ENCODE peak calls at places on chromosomes 13 and 19, in six cellular contexts. One of them, this sample, is unnamed.

GRCh38 chr13:45511310-45512147 is 46.8 kb downstream of the COG3 start:
- DNase-seq in H9: no peak
- DNase-seq in IMR-90: peak
- DNase-seq in neuronal stem cell: peak
- DNase-seq in mesendoderm: peak
- DNase-seq in mesenchymal stem cell: peak
- DNase-seq in this sample: no peak

GRCh38 chr19:2266183-2266993 is 10.2 kb upstream of the JSRP1 start:
- DNase-seq in H9: no peak
- DNase-seq in IMR-90: peak
- DNase-seq in neuronal stem cell: no peak
- DNase-seq in mesendoderm: no peak
- DNase-seq in mesenchymal stem cell: peak
- DNase-seq in this sample: no peak

GRCh38 chr13:52780092-52780491 is 40.5 kb upstream of the CNMD start:
- DNase-seq in H9: no peak
- DNase-seq in IMR-90: no peak
- DNase-seq in neuronal stem cell: no peak
- DNase-seq in mesendoderm: no peak
- DNase-seq in mesenchymal stem cell: no peak
- DNase-seq in this sample: no peak

GRCh38 chr13:31029129-31029528 is 96.7 kb downstream of the TEX26 start:
- DNase-seq in H9: no peak
- DNase-seq in IMR-90: no peak
- DNase-seq in neuronal stem cell: no peak
- DNase-seq in mesendoderm: peak
- DNase-seq in mesenchymal stem cell: no peak
- DNase-seq in this sample: no peak

GRCh38 chr13:21069561-21070004 is 8.2 kb upstream of the LATS2 start:
- DNase-seq in H9: no peak
- DNase-seq in IMR-90: peak
- DNase-seq in neuronal stem cell: no peak
- DNase-seq in mesendoderm: peak
- DNase-seq in mesenchymal stem cell: peak
- DNase-seq in this sample: no peak

GRCh38 chr19:30029721-30030510 is 87.9 kb downstream of the URI1 start:
- DNase-seq in H9: no peak
- DNase-seq in IMR-90: peak
- DNase-seq in neuronal stem cell: no peak
- DNase-seq in mesendoderm: no peak
- DNase-seq in mesenchymal stem cell: no peak
- DNase-seq in this sample: no peak

GRCh38 chr19:7483720-7484201 is 5.1 kb downstream of the PEX11G start:
- DNase-seq in H9: no peak
- DNase-seq in IMR-90: no peak
- DNase-seq in neuronal stem cell: no peak
- DNase-seq in mesendoderm: no peak
- DNase-seq in mesenchymal stem cell: no peak
- DNase-seq in this sample: no peak

GRCh38 chr13:50393641-50394040 is 378.4 kb downstream of the KCNRG start:
- DNase-seq in H9: peak
- DNase-seq in IMR-90: peak
- DNase-seq in neuronal stem cell: peak
- DNase-seq in mesendoderm: peak
- DNase-seq in mesenchymal stem cell: no peak
- DNase-seq in this sample: no peak

GRCh38 chr13:43269037-43269476 is 245.7 kb downstream of the DNAJC15 start:
- DNase-seq in H9: no peak
- DNase-seq in IMR-90: peak
- DNase-seq in neuronal stem cell: no peak
- DNase-seq in mesendoderm: no peak
- DNase-seq in mesenchymal stem cell: peak
- DNase-seq in this sample: no peak

GRCh38 chr13:35859981-35860380 is 271.2 kb downstream of the DCLK1 start:
- DNase-seq in H9: no peak
- DNase-seq in IMR-90: no peak
- DNase-seq in neuronal stem cell: no peak
- DNase-seq in mesendoderm: no peak
- DNase-seq in mesenchymal stem cell: no peak
- DNase-seq in this sample: no peak

GRCh38 chr13:114174529-114174941 is 4.5 kb upstream of the CFAP97D2 start:
- DNase-seq in H9: no peak
- DNase-seq in IMR-90: peak
- DNase-seq in neuronal stem cell: no peak
- DNase-seq in mesendoderm: no peak
- DNase-seq in mesenchymal stem cell: peak
- DNase-seq in this sample: no peak

GRCh38 chr19:56269348-56269747 is 3.2 kb upstream of the EDDM13 start:
- DNase-seq in H9: no peak
- DNase-seq in IMR-90: no peak
- DNase-seq in neuronal stem cell: no peak
- DNase-seq in mesendoderm: no peak
- DNase-seq in mesenchymal stem cell: no peak
- DNase-seq in this sample: no peak

GRCh38 chr13:50386527-50387123 is 371.4 kb downstream of the KCNRG start:
- DNase-seq in H9: no peak
- DNase-seq in IMR-90: peak
- DNase-seq in neuronal stem cell: peak
- DNase-seq in mesendoderm: peak
- DNase-seq in mesenchymal stem cell: peak
- DNase-seq in this sample: no peak

GRCh38 chr13:87122551-87122950 is 548.6 kb upstream of the SLITRK5 start:
- DNase-seq in H9: no peak
- DNase-seq in IMR-90: peak
- DNase-seq in neuronal stem cell: no peak
- DNase-seq in mesendoderm: no peak
- DNase-seq in mesenchymal stem cell: peak
- DNase-seq in this sample: no peak

GRCh38 chr13:45627656-45628055 is 12.1 kb upstream of the ERICH6B start:
- DNase-seq in H9: no peak
- DNase-seq in IMR-90: no peak
- DNase-seq in neuronal stem cell: no peak
- DNase-seq in mesendoderm: no peak
- DNase-seq in mesenchymal stem cell: no peak
- DNase-seq in this sample: no peak

GRCh38 chr13:86882107-86882506 is 789.1 kb upstream of the SLITRK5 start:
- DNase-seq in H9: peak
- DNase-seq in IMR-90: no peak
- DNase-seq in neuronal stem cell: no peak
- DNase-seq in mesendoderm: peak
- DNase-seq in mesenchymal stem cell: no peak
- DNase-seq in this sample: peak

GRCh38 chr13:114130131-114130707 is 2.2 kb downstream of the RASA3 start:
- DNase-seq in H9: no peak
- DNase-seq in IMR-90: no peak
- DNase-seq in neuronal stem cell: no peak
- DNase-seq in mesendoderm: no peak
- DNase-seq in mesenchymal stem cell: peak
- DNase-seq in this sample: no peak

GRCh38 chr13:38008636-38009035 is 139.1 kb upstream of the TRPC4 start:
- DNase-seq in H9: no peak
- DNase-seq in IMR-90: no peak
- DNase-seq in neuronal stem cell: no peak
- DNase-seq in mesendoderm: no peak
- DNase-seq in mesenchymal stem cell: peak
- DNase-seq in this sample: no peak

GRCh38 chr19:50925734-50926133 is 14.5 kb upstream of the KLK4 start:
- DNase-seq in H9: no peak
- DNase-seq in IMR-90: no peak
- DNase-seq in neuronal stem cell: no peak
- DNase-seq in mesendoderm: no peak
- DNase-seq in mesenchymal stem cell: no peak
- DNase-seq in this sample: no peak

DNA sequence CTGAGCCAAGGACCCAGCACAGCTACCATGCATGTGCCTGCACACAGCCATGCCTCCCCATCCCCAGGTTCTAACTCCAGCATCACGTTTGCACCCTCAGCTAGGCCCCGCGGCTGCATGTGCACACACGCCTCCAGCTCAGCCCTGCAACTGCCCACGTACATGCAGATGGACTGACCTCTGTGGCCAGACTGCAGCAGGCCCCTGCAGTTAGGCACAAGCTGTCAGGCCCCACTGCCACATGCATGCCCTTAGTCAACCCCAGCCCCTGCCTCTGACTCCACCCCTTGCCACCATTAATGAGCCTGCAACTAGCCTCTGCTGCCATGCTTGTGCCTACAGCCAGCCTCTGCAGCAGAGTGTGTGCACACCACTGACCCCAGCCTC is 23.1 kb downstream of the SLC6A16 start:
- DNase-seq in H9: no peak
- DNase-seq in IMR-90: no peak
- DNase-seq in neuronal stem cell: no peak
- DNase-seq in mesendoderm: no peak
- DNase-seq in mesenchymal stem cell: no peak
- DNase-seq in this sample: peak
- H3K23ac ChIP-seq in H9: no peak
- H3K23ac ChIP-seq in IMR-90: no peak
- H3K23ac ChIP-seq in neuronal stem cell: peak
- H3K23ac ChIP-seq in mesendoderm: no peak
- H3K23ac ChIP-seq in mesenchymal stem cell: peak
- H3K23ac ChIP-seq in this sample: no peak

GRCh38 chr19:13841339-13842293 is 35.3 kb upstream of the NANOS3 start:
- DNase-seq in H9: peak
- DNase-seq in IMR-90: no peak
- DNase-seq in neuronal stem cell: no peak
- DNase-seq in mesendoderm: no peak
- DNase-seq in mesenchymal stem cell: peak
- DNase-seq in this sample: no peak

GRCh38 chr19:13840751-13841338 is 36.1 kb upstream of the NANOS3 start:
- DNase-seq in H9: no peak
- DNase-seq in IMR-90: no peak
- DNase-seq in neuronal stem cell: no peak
- DNase-seq in mesendoderm: no peak
- DNase-seq in mesenchymal stem cell: no peak
- DNase-seq in this sample: no peak

GRCh38 chr19:13842294-13843103 is 34.4 kb upstream of the NANOS3 start:
- DNase-seq in H9: peak
- DNase-seq in IMR-90: peak
- DNase-seq in neuronal stem cell: no peak
- DNase-seq in mesendoderm: peak
- DNase-seq in mesenchymal stem cell: peak
- DNase-seq in this sample: no peak

GRCh38 chr19:13844130-13844631 is 32.8 kb upstream of the NANOS3 start:
- DNase-seq in H9: no peak
- DNase-seq in IMR-90: no peak
- DNase-seq in neuronal stem cell: no peak
- DNase-seq in mesendoderm: no peak
- DNase-seq in mesenchymal stem cell: no peak
- DNase-seq in this sample: no peak

GRCh38 chr19:13843104-13843921 is 33.6 kb upstream of the NANOS3 start:
- DNase-seq in H9: peak
- DNase-seq in IMR-90: peak
- DNase-seq in neuronal stem cell: no peak
- DNase-seq in mesendoderm: peak
- DNase-seq in mesenchymal stem cell: peak
- DNase-seq in this sample: no peak
- H3K23ac ChIP-seq in H9: no peak
- H3K23ac ChIP-seq in IMR-90: peak
- H3K23ac ChIP-seq in neuronal stem cell: peak
- H3K23ac ChIP-seq in mesendoderm: no peak
- H3K23ac ChIP-seq in mesenchymal stem cell: no peak
- H3K23ac ChIP-seq in this sample: no peak

GRCh38 chr13:112587767-112588489 is at the start of gene TUBGCP3:
- DNase-seq in H9: peak
- DNase-seq in IMR-90: peak
- DNase-seq in neuronal stem cell: peak
- DNase-seq in mesendoderm: peak
- DNase-seq in mesenchymal stem cell: peak
- DNase-seq in this sample: peak

GRCh38 chr13:112592647-112593046 is 4.7 kb upstream of the TUBGCP3 start:
- DNase-seq in H9: no peak
- DNase-seq in IMR-90: no peak
- DNase-seq in neuronal stem cell: no peak
- DNase-seq in mesendoderm: no peak
- DNase-seq in mesenchymal stem cell: no peak
- DNase-seq in this sample: no peak

GRCh38 chr13:112588490-112589297 is 741 bp upstream of the TUBGCP3 start:
- DNase-seq in H9: no peak
- DNase-seq in IMR-90: no peak
- DNase-seq in neuronal stem cell: no peak
- DNase-seq in mesendoderm: peak
- DNase-seq in mesenchymal stem cell: no peak
- DNase-seq in this sample: no peak

GRCh38 chr13:112596220-112596619 is 8.3 kb upstream of the TUBGCP3 start:
- DNase-seq in H9: no peak
- DNase-seq in IMR-90: no peak
- DNase-seq in neuronal stem cell: no peak
- DNase-seq in mesendoderm: no peak
- DNase-seq in mesenchymal stem cell: no peak
- DNase-seq in this sample: no peak

GRCh38 chr13:112592181-112592580 is 4.2 kb upstream of the TUBGCP3 start:
- DNase-seq in H9: no peak
- DNase-seq in IMR-90: no peak
- DNase-seq in neuronal stem cell: no peak
- DNase-seq in mesendoderm: no peak
- DNase-seq in mesenchymal stem cell: no peak
- DNase-seq in this sample: no peak
- H3K23ac ChIP-seq in H9: no peak
- H3K23ac ChIP-seq in IMR-90: no peak
- H3K23ac ChIP-seq in neuronal stem cell: no peak
- H3K23ac ChIP-seq in mesendoderm: no peak
- H3K23ac ChIP-seq in mesenchymal stem cell: no peak
- H3K23ac ChIP-seq in this sample: no peak

GRCh38 chr19:46622118-46622446 is 2.8 kb downstream of the PTGIR start:
- DNase-seq in H9: no peak
- DNase-seq in IMR-90: no peak
- DNase-seq in neuronal stem cell: no peak
- DNase-seq in mesendoderm: no peak
- DNase-seq in mesenchymal stem cell: no peak
- DNase-seq in this sample: no peak

GRCh38 chr19:46624958-46625661 is at the start of gene PTGIR:
- DNase-seq in H9: no peak
- DNase-seq in IMR-90: peak
- DNase-seq in neuronal stem cell: no peak
- DNase-seq in mesendoderm: peak
- DNase-seq in mesenchymal stem cell: peak
- DNase-seq in this sample: no peak

GRCh38 chr19:46626441-46626840 is 1.6 kb upstream of the PTGIR start:
- DNase-seq in H9: no peak
- DNase-seq in IMR-90: no peak
- DNase-seq in neuronal stem cell: no peak
- DNase-seq in mesendoderm: no peak
- DNase-seq in mesenchymal stem cell: no peak
- DNase-seq in this sample: no peak

GRCh38 chr19:46623915-46624502 is 880 bp downstream of the PTGIR start:
- DNase-seq in H9: no peak
- DNase-seq in IMR-90: no peak
- DNase-seq in neuronal stem cell: no peak
- DNase-seq in mesendoderm: no peak
- DNase-seq in mesenchymal stem cell: no peak
- DNase-seq in this sample: no peak

DNA sequence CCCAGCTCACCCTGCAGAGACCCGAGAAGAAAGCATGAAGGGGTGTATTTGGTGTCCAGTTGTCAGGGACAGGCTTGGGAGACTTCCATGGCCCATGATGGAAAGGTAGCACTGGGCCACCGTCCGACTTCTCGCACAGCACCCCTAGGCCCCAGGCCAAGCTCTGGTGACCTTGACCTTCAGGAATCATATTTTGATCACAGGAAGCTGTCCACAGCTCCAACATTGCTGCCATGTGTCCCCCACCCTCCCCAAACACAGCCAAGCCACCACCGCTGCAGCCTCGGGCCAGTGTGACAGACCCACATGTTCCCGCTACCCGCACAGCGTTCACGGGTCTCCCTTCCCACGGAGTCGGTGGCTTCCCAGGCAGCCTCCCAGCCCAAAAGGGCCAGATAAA is 842 bp upstream of the PTGIR start:
- DNase-seq in H9: no peak
- DNase-seq in IMR-90: no peak
- DNase-seq in neuronal stem cell: no peak
- DNase-seq in mesendoderm: no peak
- DNase-seq in mesenchymal stem cell: no peak
- DNase-seq in this sample: no peak
- H3K23ac ChIP-seq in H9: no peak
- H3K23ac ChIP-seq in IMR-90: peak
- H3K23ac ChIP-seq in neuronal stem cell: peak
- H3K23ac ChIP-seq in mesendoderm: no peak
- H3K23ac ChIP-seq in mesenchymal stem cell: no peak
- H3K23ac ChIP-seq in this sample: no peak

This sample was measured in H1.